ENCODE peak calls at places on chromosomes 4 and X, in five cellular contexts. One of them, this sample, is unnamed.

GRCh38 chr4:176883681-176884418 is 91.1 kb upstream of the VEGFC start:
- DNase-seq in transverse colon: no peak
- DNase-seq in upper lobe of left lung: no peak
- DNase-seq in suprapubic skin: no peak
- DNase-seq in HepG2: no peak
- DNase-seq in this sample: no peak

GRCh38 chrX:14902536-14902935 is 29.3 kb downstream of the MOSPD2 start:
- DNase-seq in transverse colon: no peak
- DNase-seq in upper lobe of left lung: no peak
- DNase-seq in suprapubic skin: no peak
- DNase-seq in HepG2: no peak
- DNase-seq in this sample: no peak

GRCh38 chr4:19095491-19096046 is 1074.0 kb upstream of the LCORL start:
- DNase-seq in transverse colon: no peak
- DNase-seq in upper lobe of left lung: no peak
- DNase-seq in suprapubic skin: no peak
- DNase-seq in HepG2: no peak
- DNase-seq in this sample: no peak

GRCh38 chr4:10173039-10173753 is 56.6 kb upstream of the WDR1 start:
- DNase-seq in transverse colon: peak; percentile 25
- DNase-seq in upper lobe of left lung: peak; percentile 42
- DNase-seq in suprapubic skin: no peak
- DNase-seq in HepG2: no peak
- DNase-seq in this sample: peak; percentile 83

GRCh38 chr4:147096667-147097604 is 151.3 kb upstream of the TTC29 start:
- DNase-seq in transverse colon: no peak
- DNase-seq in upper lobe of left lung: no peak
- DNase-seq in suprapubic skin: no peak
- DNase-seq in HepG2: peak; percentile 34
- DNase-seq in this sample: no peak

GRCh38 chrX:124573458-124573857 is 227.1 kb downstream of the SH2D1A start:
- DNase-seq in transverse colon: no peak
- DNase-seq in upper lobe of left lung: no peak
- DNase-seq in suprapubic skin: no peak
- DNase-seq in HepG2: no peak
- DNase-seq in this sample: no peak

GRCh38 chr4:186002853-186003252 is 66.1 kb upstream of the TLR3 start:
- DNase-seq in transverse colon: no peak
- DNase-seq in upper lobe of left lung: no peak
- DNase-seq in suprapubic skin: no peak
- DNase-seq in HepG2: no peak
- DNase-seq in this sample: no peak

GRCh38 chr4:82954212-82954611 is 53.7 kb downstream of the THAP9 start:
- DNase-seq in transverse colon: no peak
- DNase-seq in upper lobe of left lung: no peak
- DNase-seq in suprapubic skin: no peak
- DNase-seq in HepG2: no peak
- DNase-seq in this sample: no peak

GRCh38 chr4:118981839-118982381 is 93.3 kb downstream of the SYNPO2 start:
- DNase-seq in transverse colon: peak; percentile 68
- DNase-seq in upper lobe of left lung: peak; percentile 66
- DNase-seq in suprapubic skin: no peak
- DNase-seq in HepG2: peak; percentile 56
- DNase-seq in this sample: peak; percentile 86

GRCh38 chr4:94274912-94275311 is 67.2 kb downstream of the SMARCAD1 start:
- DNase-seq in transverse colon: no peak
- DNase-seq in upper lobe of left lung: no peak
- DNase-seq in suprapubic skin: no peak
- DNase-seq in HepG2: no peak
- DNase-seq in this sample: no peak

GRCh38 chr4:6727081-6727942 is 11.3 kb downstream of the BLOC1S4 start:
- DNase-seq in transverse colon: no peak
- DNase-seq in upper lobe of left lung: no peak
- DNase-seq in suprapubic skin: no peak
- DNase-seq in HepG2: no peak
- DNase-seq in this sample: no peak
- TF ChIP-seq EP300 in transverse colon: no peak
- TF ChIP-seq EP300 in upper lobe of left lung: no peak
- TF ChIP-seq EP300 in suprapubic skin: no peak
- TF ChIP-seq EP300 in HepG2: no peak
- TF ChIP-seq EP300 in this sample: no peak

DNA sequence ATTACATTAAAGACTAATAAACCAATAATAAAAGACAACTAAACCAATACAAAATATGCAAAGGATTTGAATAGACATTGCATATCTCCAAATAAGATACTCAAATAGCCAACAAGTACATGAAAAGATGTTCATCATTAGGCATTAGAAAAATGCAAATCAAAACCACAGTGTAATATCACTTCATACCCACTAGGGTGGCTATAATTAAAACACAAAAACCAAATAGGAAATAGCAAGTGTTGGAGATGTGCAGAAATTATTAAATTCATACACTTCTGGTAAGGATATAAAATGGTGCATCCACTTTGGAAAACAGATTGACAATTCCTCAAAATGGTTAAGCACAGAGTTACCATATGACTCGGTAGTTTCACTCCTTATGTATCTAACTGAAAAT is 860.8 kb upstream of the DIAPH2 start:
- DNase-seq in transverse colon: no peak
- DNase-seq in upper lobe of left lung: no peak
- DNase-seq in suprapubic skin: no peak
- DNase-seq in HepG2: no peak
- DNase-seq in this sample: no peak
- TF ChIP-seq CTCF in transverse colon: no peak
- TF ChIP-seq CTCF in upper lobe of left lung: no peak
- TF ChIP-seq CTCF in suprapubic skin: no peak
- TF ChIP-seq CTCF in HepG2: no peak
- TF ChIP-seq CTCF in this sample: no peak

GRCh38 chrX:10137516-10137915 is 19.3 kb upstream of the CLCN4 start:
- DNase-seq in transverse colon: no peak
- DNase-seq in upper lobe of left lung: no peak
- DNase-seq in suprapubic skin: no peak
- DNase-seq in HepG2: no peak
- DNase-seq in this sample: peak; percentile 40
- TF ChIP-seq EP300 in transverse colon: no peak
- TF ChIP-seq EP300 in upper lobe of left lung: no peak
- TF ChIP-seq EP300 in suprapubic skin: no peak
- TF ChIP-seq EP300 in HepG2: no peak
- TF ChIP-seq EP300 in this sample: no peak

DNA sequence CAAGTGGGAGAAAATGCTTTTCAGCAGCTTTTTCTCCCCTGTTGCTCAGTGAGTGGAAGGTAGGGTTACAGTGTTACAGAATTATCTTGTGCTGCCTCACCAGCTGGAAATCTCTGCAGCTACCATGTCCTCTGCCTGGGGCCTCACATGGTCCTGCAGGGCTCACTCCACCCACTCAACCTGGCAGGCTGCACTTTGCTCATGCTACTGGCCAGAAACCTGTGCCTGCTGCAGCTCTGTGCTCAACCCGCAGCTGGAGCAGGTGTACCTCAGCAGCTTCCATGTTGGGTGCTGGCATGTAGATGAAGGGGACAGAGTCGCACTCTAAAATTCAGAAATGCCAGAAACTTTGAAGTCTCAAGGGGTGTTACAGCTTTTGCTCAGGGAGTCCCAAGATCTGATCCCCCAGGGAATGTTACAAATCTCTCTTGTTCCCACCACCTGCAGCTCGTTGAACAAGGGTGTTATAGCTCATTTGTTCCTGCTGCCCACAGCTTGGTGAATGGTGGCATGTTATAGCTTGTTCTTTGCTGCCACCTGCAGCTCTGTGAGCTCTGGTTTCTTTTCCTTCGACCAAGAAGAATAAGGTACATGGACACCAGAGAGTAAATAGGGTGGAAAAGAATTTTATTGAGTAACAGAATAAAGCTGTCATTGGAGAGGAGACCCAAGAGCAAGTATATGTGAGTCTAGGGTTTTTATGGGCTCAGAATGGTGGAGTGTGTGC is 845.8 kb downstream of the TECRL start:
- DNase-seq in transverse colon: no peak
- DNase-seq in upper lobe of left lung: no peak
- DNase-seq in suprapubic skin: no peak
- DNase-seq in HepG2: no peak
- DNase-seq in this sample: no peak
- TF ChIP-seq CTCF in transverse colon: no peak
- TF ChIP-seq CTCF in upper lobe of left lung: no peak
- TF ChIP-seq CTCF in suprapubic skin: no peak
- TF ChIP-seq CTCF in HepG2: peak; percentile 32
- TF ChIP-seq CTCF in this sample: no peak